ENCODE peak calls at places on chromosomes 6 and 20, in five cellular contexts. C is astrocyte of the cerebellum, S is HL-60, Q is transverse colon, W is cardiac muscle cell. V is an unnamed sample.

GRCh38 chr6:156779206-156780116 is 2.3 kb downstream of the ARID1B start:
- DNase-seq in S (peak), C (no peak), Q (peak), W (no peak), V (no peak)

GRCh38 chr6:118042855-118043254 is 135.8 kb downstream of the SLC35F1 start:
- DNase-seq in C (no peak), Q (no peak), W (no peak), S (no peak), V (no peak)

GRCh38 chr6:151716446-151717047 is 90.9 kb upstream of the ESR1 start:
- DNase-seq in Q (no peak), C (no peak), S (no peak), W (no peak), V (no peak)

GRCh38 chr20:43681991-43682410 is 15.1 kb downstream of the MYBL2 start:
- DNase-seq in C (no peak), S (no peak), W (no peak), Q (peak), V (no peak)

GRCh38 chr6:119312441-119312840 is 37.1 kb downstream of the MAN1A1 start:
- DNase-seq in C (no peak), Q (no peak), S (no peak), W (no peak), V (no peak)

GRCh38 chr20:38158701-38159325 is 6.3 kb downstream of the TGM2 start:
- DNase-seq in W (peak), S (no peak), Q (no peak), C (no peak), V (no peak)

GRCh38 chr20:30910937-30911725 is 346.3 kb upstream of the DEFB115 start:
- DNase-seq in Q (no peak), C (no peak), W (no peak), S (no peak), V (no peak)

GRCh38 chr20:22577515-22578220 is 6.7 kb downstream of the FOXA2 start:
- DNase-seq in W (no peak), C (no peak), Q (peak), S (no peak), V (no peak)

GRCh38 chr6:137722749-137723272 is 144.2 kb upstream of the TNFAIP3 start:
- DNase-seq in W (no peak), S (no peak), C (no peak), Q (no peak), V (no peak)

GRCh38 chr6:110693296-110693695 is 122.0 kb downstream of the CDK19 start:
- DNase-seq in C (no peak), Q (no peak), S (no peak), W (no peak), V (no peak)

GRCh38 chr6:107658920-107659879 is 164.9 kb downstream of the SCML4 start:
- DNase-seq in S (no peak), Q (no peak), W (no peak), C (peak), V (no peak)

GRCh38 chr6:123901441-123901840 is 97.8 kb downstream of the NKAIN2 start:
- DNase-seq in C (no peak), W (no peak), Q (no peak), S (no peak), V (no peak)

GRCh38 chr6:107543088-107543487 is 53.2 kb downstream of the SOBP start:
- DNase-seq in Q (no peak), C (no peak), W (no peak), S (no peak), V (no peak)

GRCh38 chr6:24064106-24064505 is 61.9 kb upstream of the NRSN1 start:
- DNase-seq in C (no peak), S (peak), Q (peak), W (no peak), V (no peak)

DNA sequence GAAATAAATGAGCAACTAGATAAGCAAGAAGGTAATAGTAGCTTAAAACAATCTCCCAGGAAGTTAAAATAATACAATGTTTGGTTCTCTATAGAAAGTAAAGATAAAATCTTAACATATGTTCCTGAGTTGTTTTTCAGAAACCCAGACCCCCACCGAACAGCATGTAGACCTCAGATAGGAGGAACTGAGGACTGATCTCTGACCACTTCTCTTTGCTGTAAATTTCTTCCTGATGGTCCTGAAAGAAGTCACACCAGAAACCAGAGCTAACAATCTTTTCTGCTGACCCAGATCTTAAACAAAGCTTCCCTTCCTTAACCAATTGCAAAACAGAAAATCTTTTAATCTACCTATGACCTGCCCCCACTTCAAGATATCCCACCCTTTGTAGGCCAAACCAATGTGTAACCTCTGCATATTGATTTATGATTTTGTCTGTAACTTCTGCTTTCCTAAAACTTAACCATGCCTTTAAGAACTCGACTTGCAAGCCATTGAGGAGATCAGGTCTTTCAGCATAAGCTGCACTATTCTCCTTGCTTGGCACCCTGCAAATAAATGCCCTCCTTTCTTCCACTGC is 21.9 kb upstream of the BEND6 start:
- DNase-seq in C (no peak), W (no peak), Q (no peak), S (no peak), V (no peak)
- H3K4me3 ChIP-seq in C (no peak), W (no peak), Q (no peak), S (no peak), V (no peak)

DNA sequence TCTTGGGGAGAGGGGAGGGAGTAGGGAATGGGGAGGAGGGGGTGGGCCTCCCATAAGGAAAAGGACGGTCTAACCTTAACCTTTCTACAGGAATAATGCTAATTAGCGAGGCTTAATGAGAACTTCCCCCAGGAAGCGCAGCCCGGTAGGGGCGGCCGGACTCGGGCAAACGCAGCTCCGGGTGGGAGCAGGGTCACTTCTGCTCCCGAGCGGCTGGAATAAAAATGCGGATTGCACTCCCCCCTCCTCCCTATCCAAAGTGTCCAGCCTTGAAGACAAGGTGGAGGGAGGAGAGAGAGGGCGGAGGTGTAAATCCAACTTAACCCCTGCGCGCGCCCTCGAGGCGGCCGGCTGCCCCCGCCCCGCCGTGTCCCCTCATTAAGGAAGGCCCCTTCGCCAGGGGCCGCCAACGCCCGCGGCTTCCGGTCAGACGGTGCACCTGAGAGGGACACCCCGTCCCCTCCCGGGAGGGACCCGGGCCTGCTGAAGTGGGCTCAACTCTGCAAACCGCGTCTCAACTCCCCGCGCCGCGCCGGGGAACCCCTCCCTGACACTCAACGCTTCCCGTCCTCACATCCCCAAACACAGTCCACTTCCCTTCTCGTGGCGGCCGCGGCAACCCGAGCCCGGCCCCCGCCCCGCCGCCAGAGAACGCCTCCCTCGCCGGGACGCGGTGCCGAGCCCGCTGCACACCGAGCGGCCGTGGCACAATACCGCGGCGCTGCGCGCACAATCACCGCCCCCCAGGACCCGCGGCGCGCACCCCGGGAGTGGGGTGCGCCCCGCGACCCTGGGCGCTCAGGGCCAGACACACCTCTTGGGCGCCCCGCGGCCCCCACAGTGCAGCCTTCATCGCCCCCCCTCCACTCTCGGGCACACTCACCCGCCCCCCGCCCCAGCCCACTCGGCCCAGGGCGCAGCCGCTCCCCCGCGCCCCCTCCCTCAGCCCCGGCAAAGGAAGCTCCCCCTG is 102.6 kb downstream of the NOL4L start:
- DNase-seq in S (peak), C (no peak), W (peak), Q (peak), V (no peak)
- H3K4me3 ChIP-seq in S (peak), C (peak), W (peak), Q (peak), V (peak)

DNA sequence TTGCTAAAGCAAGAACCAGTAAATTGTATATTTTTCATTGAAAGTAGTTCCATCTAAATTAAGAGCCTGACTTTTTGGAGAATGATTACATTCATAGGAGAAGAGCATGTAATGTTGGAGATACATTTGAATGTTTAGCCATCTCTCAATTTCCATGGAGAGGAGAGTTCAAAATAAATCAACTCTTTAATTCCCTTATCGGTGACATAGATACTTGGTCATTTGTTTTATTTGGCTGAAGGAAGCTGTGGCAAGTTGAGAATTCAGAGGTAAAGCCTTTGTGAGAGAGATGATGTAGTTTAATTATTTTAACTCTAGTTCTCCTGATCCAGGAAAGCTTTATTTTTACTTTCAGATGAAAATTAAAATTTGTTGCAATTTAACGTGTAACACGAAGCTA is 22.3 kb downstream of the QKI start:
- DNase-seq in Q (no peak), C (no peak), S (no peak), W (no peak), V (no peak)
- H3K4me3 ChIP-seq in Q (no peak), C (no peak), S (no peak), W (no peak), V (no peak)

DNA sequence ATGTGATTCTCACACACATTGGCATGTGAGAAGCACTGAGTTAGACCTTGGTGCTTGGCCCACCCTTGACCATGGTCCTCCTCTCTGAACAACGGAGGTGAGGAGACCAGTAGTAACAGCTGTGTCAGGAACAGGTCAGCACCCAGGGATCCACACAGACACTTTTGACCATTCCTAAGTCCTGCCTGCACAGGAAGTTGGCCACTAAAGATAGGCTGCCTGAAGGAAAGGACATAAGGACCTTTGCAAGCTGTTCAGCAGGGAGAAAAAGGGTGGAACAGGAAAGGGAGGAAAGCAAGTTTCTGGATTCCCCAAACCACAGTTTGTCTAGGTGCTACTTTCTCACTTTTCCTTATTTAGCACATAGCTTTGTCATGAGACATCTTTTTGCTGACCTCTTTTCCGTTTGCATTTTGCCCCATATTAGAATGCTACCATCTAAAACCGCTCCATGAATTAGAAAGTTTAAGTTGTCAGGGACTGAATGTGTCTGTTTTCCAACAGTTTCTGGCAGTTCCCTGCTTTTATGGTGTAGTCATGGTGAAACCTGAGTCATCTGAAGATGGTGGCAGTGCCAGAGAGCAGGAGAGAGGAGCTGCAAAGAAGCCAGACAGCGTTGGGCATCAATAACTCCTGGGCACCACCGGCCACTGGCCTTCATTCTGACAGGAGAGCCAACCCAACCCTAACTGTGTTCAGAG is 1.1 kb upstream of the CD109 start:
- DNase-seq in Q (no peak), W (peak), S (no peak), C (no peak), V (peak)
- H3K4me3 ChIP-seq in Q (peak), W (no peak), S (no peak), C (peak), V (peak)